ENCODE peak calls at places on chromosome 21, in ten cellular contexts. M is colonic mucosa, V is HCT116, Y is stomach, H is GM23338, Q is heart right ventricle, L is GM12878, T is pancreas, E is transverse colon, U is fibroblast of lung. R is an unnamed sample. For H3K4me1, the result is how much of the 10 kb centered on the place peaks cover.

GRCh38 chr21:42031816-42032215 is 21.7 kb upstream of the ZBTB21 start:
- DNase-seq in Q (no peak), L (no peak), H (no peak), Y (no peak), E (no peak), T (no peak), M (no peak), V (no peak), U (no peak), R (no peak)

GRCh38 chr21:46151261-46151988 is 4.0 kb downstream of the FTCD start:
- DNase-seq in Y (peak), H (no peak), T (peak), V (no peak), M (no peak), E (peak), U (no peak), L (no peak), Q (no peak), R (no peak)

GRCh38 chr21:27244356-27244755 is 277.5 kb upstream of the ADAMTS5 start:
- DNase-seq in H (no peak), U (peak), L (no peak), T (no peak), E (no peak), Y (no peak), Q (no peak), M (no peak), V (no peak), R (no peak)

GRCh38 chr21:26795866-26796329 is 49.3 kb downstream of the ADAMTS1 start:
- DNase-seq in V (no peak), Y (peak), E (peak), H (no peak), Q (peak), M (peak), U (peak), L (no peak), T (peak), R (peak)

GRCh38 chr21:46188226-46189212 is 4.3 kb upstream of the SPATC1L start:
- DNase-seq in E (no peak), Q (peak), T (no peak), Y (no peak), L (no peak), U (peak), M (peak), H (peak), V (peak), R (peak)

GRCh38 chr21:27648560-27648959 is 681.7 kb upstream of the ADAMTS5 start:
- DNase-seq in M (no peak), Y (no peak), U (peak), T (no peak), Q (no peak), H (no peak), E (no peak), L (no peak), V (no peak), R (no peak)

GRCh38 chr21:41980561-41980960 is 26.7 kb upstream of the C2CD2 start:
- DNase-seq in U (no peak), E (no peak), H (no peak), Y (no peak), T (no peak), L (no peak), Q (no peak), M (no peak), V (no peak), R (no peak)

GRCh38 chr21:26834181-26834945 is 10.8 kb downstream of the ADAMTS1 start:
- DNase-seq in L (no peak), Y (no peak), V (no peak), M (no peak), T (no peak), E (no peak), Q (no peak), U (peak), H (peak), R (no peak)

GRCh38 chr21:34530264-34530663 is 18.3 kb upstream of the KCNE1 start:
- DNase-seq in M (no peak), V (no peak), T (no peak), Y (no peak), Q (no peak), E (no peak), H (no peak), L (no peak), U (peak), R (no peak)

GRCh38 chr21:45030637-45031218 is 43.7 kb upstream of the ADARB1 start:
- DNase-seq in M (no peak), T (no peak), E (no peak), U (peak), Y (no peak), V (no peak), H (no peak), Q (peak), L (no peak), R (no peak)
- H3K4me1 ChIP-seq in M (under half), T (under half), E (under half), U (under half), Y (half or more), V (under half), H (under half), Q (half or more), L (under half), R (half or more)

DNA sequence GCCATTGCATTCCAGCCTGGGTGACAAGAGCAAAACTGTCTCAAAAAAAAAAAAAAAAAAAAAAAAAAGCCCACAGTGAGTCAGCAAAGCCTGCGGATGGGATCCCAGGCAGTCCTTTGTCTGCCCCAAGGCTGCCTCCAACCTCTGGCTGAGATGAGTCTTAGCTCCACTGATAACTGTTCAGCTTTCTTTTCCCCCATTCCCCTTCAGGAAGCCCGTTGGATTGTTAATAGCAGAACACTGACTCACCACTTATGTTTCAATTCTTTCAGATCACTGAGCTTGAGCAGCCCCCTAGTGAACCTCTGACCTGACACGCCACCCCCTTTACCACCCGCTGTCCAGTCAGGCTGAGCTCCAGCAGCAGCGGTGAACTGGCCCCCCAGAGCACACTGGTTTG is 57.5 kb downstream of the ERG start:
- DNase-seq in Y (no peak), E (no peak), U (peak), L (no peak), M (no peak), V (no peak), T (no peak), Q (no peak), H (no peak), R (no peak)
- H3K27ac ChIP-seq in Y (no peak), E (no peak), U (no peak), L (no peak), M (no peak), V (no peak), T (no peak), Q (no peak), H (no peak), R (no peak)

DNA sequence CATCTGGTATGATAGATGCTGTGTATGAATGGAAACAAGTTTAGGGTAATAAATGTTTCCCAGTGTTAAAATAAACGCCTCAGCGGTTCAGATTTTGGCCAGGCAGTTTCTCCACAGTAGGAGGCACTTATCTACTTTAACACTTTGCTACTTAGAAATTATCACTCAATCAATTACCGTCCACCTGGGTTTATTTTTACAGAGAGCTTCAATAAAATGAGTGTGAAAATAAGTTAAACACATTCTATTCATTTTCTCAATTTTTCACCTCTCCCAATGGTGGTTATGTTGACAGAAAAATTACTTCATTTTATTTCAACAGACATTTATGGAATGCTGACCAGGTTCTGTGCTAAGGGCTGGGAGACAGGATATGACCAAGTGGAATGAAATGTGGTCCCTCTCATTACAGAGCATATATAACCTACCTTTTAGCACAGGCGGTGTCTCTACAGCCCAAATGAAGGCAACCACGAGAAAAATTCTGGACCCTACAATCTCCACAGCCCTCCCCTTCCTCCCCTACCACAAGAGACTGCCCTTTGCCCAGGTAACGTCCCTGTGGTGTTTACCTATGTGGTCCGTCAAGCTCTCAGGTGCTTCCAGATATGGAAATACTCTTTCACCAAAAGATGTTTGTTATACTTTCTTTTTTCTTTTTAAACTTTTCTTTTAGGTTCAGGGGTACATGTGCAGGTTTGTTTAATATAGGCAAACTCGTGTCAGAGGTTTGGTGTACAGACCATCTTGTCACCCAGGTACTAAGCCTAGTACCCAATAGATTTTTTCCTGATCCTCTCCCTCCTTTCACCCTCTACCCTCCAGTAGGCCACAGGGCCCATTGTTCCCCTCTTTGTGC is 105.5 kb downstream of the HLCS start:
- DNase-seq in T (peak), E (no peak), H (no peak), V (no peak), U (peak), Q (no peak), Y (no peak), M (peak), L (no peak), R (no peak)
- TF ChIP-seq CTCF in T (no peak), E (no peak), H (no peak), V (no peak), U (no peak), Q (no peak), Y (no peak), M (no peak), L (no peak), R (no peak)

GRCh38 chr21:33372582-33372981 is 30.6 kb upstream of the IFNGR2 start:
- DNase-seq in M (no peak), U (no peak), Q (no peak), E (peak), L (no peak), H (no peak), V (no peak), T (no peak), Y (no peak), R (no peak)
- H3K4me1 ChIP-seq in M (under half), U (under half), Q (under half), E (under half), L (under half), H (under half), V (under half), T (under half), Y (under half), R (under half)

GRCh38 chr21:36753556-36753955 is 54.6 kb downstream of the SIM2 start:
- DNase-seq in T (no peak), Y (no peak), M (no peak), V (no peak), L (no peak), E (no peak), Q (no peak), H (no peak), U (no peak), R (no peak)
- H3K27ac ChIP-seq in T (no peak), Y (no peak), M (no peak), V (no peak), L (no peak), E (no peak), Q (no peak), H (no peak), U (no peak), R (peak)

DNA sequence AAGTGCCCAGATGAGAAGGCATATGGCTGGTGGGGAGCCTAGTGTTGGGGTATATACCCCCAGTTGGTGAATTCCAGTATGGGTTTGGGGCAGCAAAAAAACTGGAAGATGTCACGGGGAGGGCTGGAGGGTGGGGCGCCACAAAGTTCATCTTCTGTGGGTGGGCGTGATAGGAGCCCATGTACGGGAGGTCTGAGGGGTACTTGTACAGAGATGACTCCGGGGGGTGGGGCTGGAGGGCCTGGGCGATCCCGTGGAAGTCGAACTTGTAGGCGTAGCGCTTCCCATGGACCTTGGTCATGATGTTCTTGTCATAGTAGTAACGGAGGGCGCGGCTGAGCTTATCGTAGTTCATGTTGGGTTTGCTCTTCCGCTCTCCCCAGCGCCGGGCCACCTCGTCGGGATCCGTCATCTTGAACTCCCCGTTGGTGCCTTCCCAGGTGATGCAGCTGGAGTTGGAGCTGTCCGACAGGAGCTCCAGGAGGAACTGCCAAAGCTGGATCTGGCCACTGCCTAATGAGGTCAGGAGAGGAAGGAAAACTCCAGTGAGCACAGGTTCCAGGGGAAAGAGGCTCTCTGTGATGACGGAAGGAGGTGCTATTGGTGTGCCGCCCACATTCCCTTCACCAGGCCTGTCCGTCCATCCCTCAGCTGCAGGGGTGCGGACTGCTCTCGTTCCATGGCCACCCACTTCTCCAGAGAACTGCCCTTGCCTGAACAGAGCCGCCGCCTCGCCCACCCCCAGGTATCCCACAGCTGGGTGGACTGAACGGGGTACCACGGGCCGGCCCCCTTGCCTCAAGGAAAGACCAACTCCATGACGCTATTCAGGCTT is 114.6 kb downstream of the ERG start:
- DNase-seq in V (no peak), U (no peak), Y (no peak), E (no peak), M (no peak), H (no peak), L (no peak), T (no peak), Q (no peak), R (no peak)
- TF ChIP-seq CTCF in V (no peak), U (no peak), Y (no peak), E (no peak), M (no peak), H (no peak), L (no peak), T (no peak), Q (no peak), R (no peak)

DNA sequence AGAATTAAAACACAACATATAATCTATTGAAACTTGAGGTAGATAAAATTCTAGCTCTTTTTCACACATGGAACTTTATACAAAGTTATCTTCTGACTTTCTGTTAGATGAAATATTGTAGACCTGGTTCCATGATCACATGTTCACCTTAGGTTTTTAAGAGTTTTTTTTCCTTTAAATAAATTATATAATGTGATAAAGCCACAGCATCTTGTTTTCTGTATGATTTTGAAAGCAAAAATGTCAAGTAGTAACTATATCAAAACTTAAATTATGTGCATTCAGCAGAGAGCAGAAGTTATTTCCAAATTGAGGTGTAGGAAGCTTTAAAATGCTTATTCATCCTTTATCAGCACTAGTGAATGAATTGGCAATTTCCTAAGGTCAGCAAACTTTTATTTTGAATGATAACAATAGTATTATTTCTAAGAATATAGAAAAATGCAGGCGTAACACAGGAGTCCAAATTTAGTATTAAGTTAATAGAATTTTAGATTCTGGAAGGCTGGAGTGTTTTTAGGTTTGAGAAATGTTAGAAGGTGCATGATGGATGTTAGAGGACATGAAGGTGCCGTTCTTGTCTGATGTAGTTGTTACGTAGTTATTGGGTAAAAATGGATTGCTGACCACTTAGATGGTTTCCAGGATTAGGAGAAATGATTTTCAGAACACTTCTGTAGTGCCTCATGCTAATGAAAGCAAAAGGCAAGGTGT is 17.5 kb downstream of the BACH1 start:
- DNase-seq in V (no peak), L (no peak), T (no peak), M (no peak), E (no peak), U (no peak), Q (no peak), H (no peak), Y (no peak), R (no peak)
- H3K4me1 ChIP-seq in V (under half), L (under half), T (under half), M (under half), E (half or more), U (under half), Q (half or more), H (under half), Y (half or more), R (half or more)

GRCh38 chr21:14707265-14708020 is 161.3 kb upstream of the SAMSN1 start:
- DNase-seq in V (no peak), Y (no peak), U (no peak), E (no peak), Q (no peak), M (no peak), L (no peak), T (no peak), H (no peak), R (no peak)
- H3K27ac ChIP-seq in V (no peak), Y (no peak), U (no peak), E (no peak), Q (no peak), M (no peak), L (no peak), T (no peak), H (no peak), R (no peak)

R was measured in left ventricle myocardium inferior.